ENCODE peak calls at places on chromosomes 4 and X, in five cellular contexts. One of them, this sample, is unnamed.

GRCh38 chr4:8121236-8122015 is 37.2 kb downstream of the ABLIM2 start:
- DNase-seq in CD8-positive, alpha-beta memory T cell: no peak
- DNase-seq in pancreas: no peak
- DNase-seq in cardiac muscle cell: no peak
- DNase-seq in HepG2: no peak
- DNase-seq in this sample: no peak

GRCh38 chr4:152485726-152486276 is 50.1 kb downstream of the FBXW7 start:
- DNase-seq in CD8-positive, alpha-beta memory T cell: peak; percentile 50
- DNase-seq in pancreas: no peak
- DNase-seq in cardiac muscle cell: no peak
- DNase-seq in HepG2: peak; percentile 97
- DNase-seq in this sample: no peak

GRCh38 chr4:73698217-73698616 is 42.2 kb upstream of the CXCL8 start:
- DNase-seq in CD8-positive, alpha-beta memory T cell: no peak
- DNase-seq in pancreas: peak; percentile 9
- DNase-seq in cardiac muscle cell: no peak
- DNase-seq in HepG2: no peak
- DNase-seq in this sample: no peak

GRCh38 chr4:168057412-168057811 is 34.9 kb upstream of the ANXA10 start:
- DNase-seq in CD8-positive, alpha-beta memory T cell: no peak
- DNase-seq in pancreas: no peak
- DNase-seq in cardiac muscle cell: no peak
- DNase-seq in HepG2: no peak
- DNase-seq in this sample: no peak

GRCh38 chr4:67393699-67394281 is 151.5 kb downstream of the CENPC start:
- DNase-seq in CD8-positive, alpha-beta memory T cell: no peak
- DNase-seq in pancreas: no peak
- DNase-seq in cardiac muscle cell: peak; percentile 76
- DNase-seq in HepG2: peak; percentile 15
- DNase-seq in this sample: no peak

GRCh38 chr4:687048-687974 is 1.6 kb downstream of the SLC49A3 start:
- DNase-seq in CD8-positive, alpha-beta memory T cell: no peak
- DNase-seq in pancreas: peak; percentile 78
- DNase-seq in cardiac muscle cell: no peak
- DNase-seq in HepG2: peak; percentile 90
- DNase-seq in this sample: peak; percentile 97

GRCh38 chrX:113644426-113644825 is 803.8 kb upstream of the AMOT start:
- DNase-seq in CD8-positive, alpha-beta memory T cell: no peak
- DNase-seq in pancreas: no peak
- DNase-seq in cardiac muscle cell: no peak
- DNase-seq in HepG2: no peak
- DNase-seq in this sample: no peak

GRCh38 chr4:16659120-16659519 is 239.3 kb downstream of the LDB2 start:
- DNase-seq in CD8-positive, alpha-beta memory T cell: no peak
- DNase-seq in pancreas: no peak
- DNase-seq in cardiac muscle cell: no peak
- DNase-seq in HepG2: no peak
- DNase-seq in this sample: no peak

GRCh38 chrX:153669174-153669890 is 4.3 kb downstream of the PNCK start:
- DNase-seq in CD8-positive, alpha-beta memory T cell: peak; percentile 54
- DNase-seq in pancreas: no peak
- DNase-seq in cardiac muscle cell: peak; percentile 53
- DNase-seq in HepG2: no peak
- DNase-seq in this sample: no peak

GRCh38 chr4:38290360-38290759 is 330.2 kb downstream of the PTTG2 start:
- DNase-seq in CD8-positive, alpha-beta memory T cell: no peak
- DNase-seq in pancreas: no peak
- DNase-seq in cardiac muscle cell: no peak
- DNase-seq in HepG2: no peak
- DNase-seq in this sample: no peak

GRCh38 chrX:40097101-40097491 is 662 bp downstream of the BCOR start:
- DNase-seq in CD8-positive, alpha-beta memory T cell: peak; percentile 61
- DNase-seq in pancreas: peak; percentile 39
- DNase-seq in cardiac muscle cell: no peak
- DNase-seq in HepG2: no peak
- DNase-seq in this sample: no peak

GRCh38 chrX:106611323-106611681 is 476 bp upstream of the RADX start:
- DNase-seq in CD8-positive, alpha-beta memory T cell: no peak
- DNase-seq in pancreas: no peak
- DNase-seq in cardiac muscle cell: no peak
- DNase-seq in HepG2: no peak
- DNase-seq in this sample: no peak

GRCh38 chr4:165360041-165360782 is 18.6 kb upstream of the CPE start:
- DNase-seq in CD8-positive, alpha-beta memory T cell: no peak
- DNase-seq in pancreas: no peak
- DNase-seq in cardiac muscle cell: no peak
- DNase-seq in HepG2: no peak
- DNase-seq in this sample: no peak

GRCh38 chrX:138775501-138775900 is 64.0 kb upstream of the FGF13 start:
- DNase-seq in CD8-positive, alpha-beta memory T cell: no peak
- DNase-seq in pancreas: no peak
- DNase-seq in cardiac muscle cell: peak; percentile 33
- DNase-seq in HepG2: peak; percentile 0
- DNase-seq in this sample: no peak

GRCh38 chr4:161714022-161714751 is 449.6 kb downstream of the FSTL5 start:
- DNase-seq in CD8-positive, alpha-beta memory T cell: no peak
- DNase-seq in pancreas: no peak
- DNase-seq in cardiac muscle cell: no peak
- DNase-seq in HepG2: no peak
- DNase-seq in this sample: no peak

GRCh38 chrX:14476169-14476568 is 53.2 kb upstream of the GLRA2 start:
- DNase-seq in CD8-positive, alpha-beta memory T cell: no peak
- DNase-seq in pancreas: no peak
- DNase-seq in cardiac muscle cell: no peak
- DNase-seq in HepG2: no peak
- DNase-seq in this sample: no peak

GRCh38 chr4:75742451-75742850 is 18.1 kb downstream of the USO1 start:
- DNase-seq in CD8-positive, alpha-beta memory T cell: no peak
- DNase-seq in pancreas: no peak
- DNase-seq in cardiac muscle cell: no peak
- DNase-seq in HepG2: no peak
- DNase-seq in this sample: no peak

GRCh38 chr4:150960818-150961217 is 54.3 kb downstream of the LRBA start:
- DNase-seq in CD8-positive, alpha-beta memory T cell: no peak
- DNase-seq in pancreas: no peak
- DNase-seq in cardiac muscle cell: no peak
- DNase-seq in HepG2: peak; percentile 35
- DNase-seq in this sample: no peak

GRCh38 chr4:41156574-41156973 is 57.8 kb downstream of the APBB2 start:
- DNase-seq in CD8-positive, alpha-beta memory T cell: no peak
- DNase-seq in pancreas: no peak
- DNase-seq in cardiac muscle cell: no peak
- DNase-seq in HepG2: no peak
- DNase-seq in this sample: no peak

GRCh38 chrX:138761380-138761779 is 49.9 kb upstream of the FGF13 start:
- DNase-seq in CD8-positive, alpha-beta memory T cell: no peak
- DNase-seq in pancreas: no peak
- DNase-seq in cardiac muscle cell: no peak
- DNase-seq in HepG2: no peak
- DNase-seq in this sample: no peak

GRCh38 chr4:176276710-176277109 is 7.7 kb upstream of the ASB5 start:
- DNase-seq in CD8-positive, alpha-beta memory T cell: no peak
- DNase-seq in pancreas: no peak
- DNase-seq in cardiac muscle cell: no peak
- DNase-seq in HepG2: no peak
- DNase-seq in this sample: no peak

GRCh38 chrX:27953161-27953560 is 28.1 kb downstream of the DCAF8L1 start:
- DNase-seq in CD8-positive, alpha-beta memory T cell: no peak
- DNase-seq in pancreas: no peak
- DNase-seq in cardiac muscle cell: no peak
- DNase-seq in HepG2: no peak
- DNase-seq in this sample: no peak

GRCh38 chr4:88276952-88277710 is 7.2 kb downstream of the PPM1K start:
- DNase-seq in CD8-positive, alpha-beta memory T cell: no peak
- DNase-seq in pancreas: no peak
- DNase-seq in cardiac muscle cell: no peak
- DNase-seq in HepG2: no peak
- DNase-seq in this sample: no peak

GRCh38 chrX:46758956-46759644 is at the start of gene SLC9A7:
- DNase-seq in CD8-positive, alpha-beta memory T cell: peak; percentile 80
- DNase-seq in pancreas: peak; percentile 84
- DNase-seq in cardiac muscle cell: peak; percentile 80
- DNase-seq in HepG2: peak; percentile 52
- DNase-seq in this sample: peak; percentile 70

GRCh38 chrX:20620301-20620700 is 353.6 kb upstream of the RPS6KA3 start:
- DNase-seq in CD8-positive, alpha-beta memory T cell: no peak
- DNase-seq in pancreas: no peak
- DNase-seq in cardiac muscle cell: no peak
- DNase-seq in HepG2: no peak
- DNase-seq in this sample: no peak

GRCh38 chr4:173857828-173858227 is 327.8 kb upstream of the HAND2 start:
- DNase-seq in CD8-positive, alpha-beta memory T cell: no peak
- DNase-seq in pancreas: no peak
- DNase-seq in cardiac muscle cell: no peak
- DNase-seq in HepG2: no peak
- DNase-seq in this sample: no peak

GRCh38 chr4:20684852-20685763 is 15.2 kb upstream of the PACRGL start:
- DNase-seq in CD8-positive, alpha-beta memory T cell: no peak
- DNase-seq in pancreas: no peak
- DNase-seq in cardiac muscle cell: peak; percentile 43
- DNase-seq in HepG2: no peak
- DNase-seq in this sample: no peak

GRCh38 chr4:130025701-130026100 is 929.7 kb downstream of the C4orf33 start:
- DNase-seq in CD8-positive, alpha-beta memory T cell: no peak
- DNase-seq in pancreas: no peak
- DNase-seq in cardiac muscle cell: no peak
- DNase-seq in HepG2: no peak
- DNase-seq in this sample: no peak
- H3K27ac ChIP-seq in CD8-positive, alpha-beta memory T cell: no peak overlapping the region
- H3K27ac ChIP-seq in pancreas: no peak overlapping the region
- H3K27ac ChIP-seq in cardiac muscle cell: no peak overlapping the region
- H3K27ac ChIP-seq in HepG2: no peak overlapping the region
- H3K27ac ChIP-seq in this sample: no peak overlapping the region

GRCh38 chr4:139913995-139914394 is 240.0 kb downstream of the MAML3 start:
- DNase-seq in CD8-positive, alpha-beta memory T cell: no peak
- DNase-seq in pancreas: no peak
- DNase-seq in cardiac muscle cell: no peak
- DNase-seq in HepG2: no peak
- DNase-seq in this sample: no peak

GRCh38 chr4:139918591-139918990 is 235.4 kb downstream of the MAML3 start:
- DNase-seq in CD8-positive, alpha-beta memory T cell: no peak
- DNase-seq in pancreas: no peak
- DNase-seq in cardiac muscle cell: no peak
- DNase-seq in HepG2: no peak
- DNase-seq in this sample: no peak

GRCh38 chr4:139913398-139913990 is 240.5 kb downstream of the MAML3 start:
- DNase-seq in CD8-positive, alpha-beta memory T cell: no peak
- DNase-seq in pancreas: peak; percentile 31
- DNase-seq in cardiac muscle cell: no peak
- DNase-seq in HepG2: peak; percentile 44
- DNase-seq in this sample: no peak

GRCh38 chr4:139917896-139918295 is 236.1 kb downstream of the MAML3 start:
- DNase-seq in CD8-positive, alpha-beta memory T cell: no peak
- DNase-seq in pancreas: no peak
- DNase-seq in cardiac muscle cell: no peak
- DNase-seq in HepG2: no peak
- DNase-seq in this sample: no peak

DNA sequence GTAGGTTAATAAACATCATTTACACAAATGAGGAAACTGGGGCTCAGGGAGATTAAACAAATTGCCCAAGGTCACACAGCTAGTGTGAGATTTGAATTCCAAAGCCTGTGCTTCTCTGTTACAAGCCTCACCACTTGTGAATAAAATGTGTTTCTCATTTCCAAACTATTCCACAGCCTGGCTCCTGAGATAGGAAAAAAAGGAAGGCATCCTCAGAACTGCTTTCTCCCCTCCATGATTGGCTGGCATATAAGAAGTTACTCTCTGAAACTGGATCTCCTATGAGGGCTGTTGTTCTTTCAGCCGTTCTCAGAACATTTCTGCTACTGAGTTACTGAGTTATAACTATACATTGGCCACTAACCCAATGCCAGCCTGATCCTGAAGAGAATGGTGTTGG is 237.9 kb downstream of the MAML3 start:
- DNase-seq in CD8-positive, alpha-beta memory T cell: no peak
- DNase-seq in pancreas: no peak
- DNase-seq in cardiac muscle cell: no peak
- DNase-seq in HepG2: no peak
- DNase-seq in this sample: no peak
- H3K4me1 ChIP-seq in CD8-positive, alpha-beta memory T cell: no peaks in the 10 kb centered on the region
- H3K4me1 ChIP-seq in pancreas: peaks cover 65% of the 10 kb centered on the region
- H3K4me1 ChIP-seq in cardiac muscle cell: peaks cover 53% of the 10 kb centered on the region
- H3K4me1 ChIP-seq in HepG2: peaks cover 55% of the 10 kb centered on the region
- H3K4me1 ChIP-seq in this sample: peaks cover 71% of the 10 kb centered on the region

GRCh38 chr4:6200011-6200921 is at the start of gene JAKMIP1:
- DNase-seq in CD8-positive, alpha-beta memory T cell: peak; percentile 90
- DNase-seq in pancreas: peak; percentile 87
- DNase-seq in cardiac muscle cell: peak; percentile 91
- DNase-seq in HepG2: peak; percentile 25
- DNase-seq in this sample: no peak
- H3K27me3 ChIP-seq in CD8-positive, alpha-beta memory T cell: no peaks in the 10 kb centered on the region
- H3K27me3 ChIP-seq in pancreas: peaks cover 5% of the 10 kb centered on the region
- H3K27me3 ChIP-seq in cardiac muscle cell: peaks cover 29% of the 10 kb centered on the region
- H3K27me3 ChIP-seq in HepG2: peaks cover 7% of the 10 kb centered on the region
- H3K27me3 ChIP-seq in this sample: peaks cover 4% of the 10 kb centered on the region

DNA sequence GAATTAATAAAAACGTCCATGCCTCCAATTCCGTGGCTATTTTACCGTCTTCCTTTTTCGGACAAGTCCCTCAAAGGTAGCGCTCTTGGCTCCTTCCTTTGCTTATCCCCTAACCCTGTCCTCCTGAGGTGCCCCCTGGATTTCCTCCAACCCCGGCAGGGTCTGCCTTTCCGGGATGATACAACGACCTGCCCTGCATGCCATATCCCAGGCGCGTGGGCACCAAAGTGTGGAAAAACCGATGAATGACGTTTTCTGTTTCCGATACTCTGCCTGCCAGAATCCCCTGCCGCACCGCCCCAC is 706 bp upstream of the CSTF2 start:
- DNase-seq in CD8-positive, alpha-beta memory T cell: no peak
- DNase-seq in pancreas: no peak
- DNase-seq in cardiac muscle cell: no peak
- DNase-seq in HepG2: no peak
- DNase-seq in this sample: no peak
- H3K27ac ChIP-seq in CD8-positive, alpha-beta memory T cell: peak overlapping the region; percentile 89
- H3K27ac ChIP-seq in pancreas: peak overlapping the region; percentile 29
- H3K27ac ChIP-seq in cardiac muscle cell: no peak overlapping the region
- H3K27ac ChIP-seq in HepG2: no peak overlapping the region
- H3K27ac ChIP-seq in this sample: no peak overlapping the region